ENCODE peak calls at places on chromosomes 6 and 20, in ten cellular contexts. One of them, this sample, is unnamed.

GRCh38 chr20:56769971-56770570 is 141.0 kb downstream of the TFAP2C start:
- DNase-seq in NCI-H2081: no peak
- DNase-seq in MCF 10A: no peak
- DNase-seq in iris pigment epithelial cell: no peak
- DNase-seq in BE2C: no peak
- DNase-seq in endothelial cell: no peak
- DNase-seq in COR-L47: no peak
- DNase-seq in HS-27A: no peak
- DNase-seq in activated CD8-positive, alpha-beta memory T cell treated with anti-CD3 and anti-CD28 coated beads for 4 hours: no peak
- DNase-seq in A673: no peak
- DNase-seq in this sample: no peak

GRCh38 chr6:7463785-7464184 is 74.2 kb downstream of the RIOK1 start:
- DNase-seq in NCI-H2081: no peak
- DNase-seq in MCF 10A: peak
- DNase-seq in iris pigment epithelial cell: no peak
- DNase-seq in BE2C: no peak
- DNase-seq in endothelial cell: no peak
- DNase-seq in COR-L47: no peak
- DNase-seq in HS-27A: no peak
- DNase-seq in activated CD8-positive, alpha-beta memory T cell treated with anti-CD3 and anti-CD28 coated beads for 4 hours: no peak
- DNase-seq in A673: no peak
- DNase-seq in this sample: peak

GRCh38 chr6:25777856-25778649 is 23.5 kb downstream of the SLC17A4 start:
- DNase-seq in NCI-H2081: no peak
- DNase-seq in MCF 10A: no peak
- DNase-seq in iris pigment epithelial cell: no peak
- DNase-seq in BE2C: no peak
- DNase-seq in endothelial cell: no peak
- DNase-seq in COR-L47: no peak
- DNase-seq in HS-27A: no peak
- DNase-seq in activated CD8-positive, alpha-beta memory T cell treated with anti-CD3 and anti-CD28 coated beads for 4 hours: no peak
- DNase-seq in A673: no peak
- DNase-seq in this sample: no peak

GRCh38 chr6:35777356-35778102 is 1.1 kb downstream of the CLPSL2 start:
- DNase-seq in NCI-H2081: no peak
- DNase-seq in MCF 10A: no peak
- DNase-seq in iris pigment epithelial cell: no peak
- DNase-seq in BE2C: no peak
- DNase-seq in endothelial cell: no peak
- DNase-seq in COR-L47: no peak
- DNase-seq in HS-27A: no peak
- DNase-seq in activated CD8-positive, alpha-beta memory T cell treated with anti-CD3 and anti-CD28 coated beads for 4 hours: no peak
- DNase-seq in A673: no peak
- DNase-seq in this sample: no peak

GRCh38 chr20:33362898-33363297 is 38.4 kb downstream of the CDK5RAP1 start:
- DNase-seq in NCI-H2081: no peak
- DNase-seq in MCF 10A: no peak
- DNase-seq in iris pigment epithelial cell: peak
- DNase-seq in BE2C: no peak
- DNase-seq in endothelial cell: no peak
- DNase-seq in COR-L47: no peak
- DNase-seq in HS-27A: no peak
- DNase-seq in activated CD8-positive, alpha-beta memory T cell treated with anti-CD3 and anti-CD28 coated beads for 4 hours: no peak
- DNase-seq in A673: no peak
- DNase-seq in this sample: no peak

GRCh38 chr20:14984768-14985622 is 647.6 kb upstream of the FLRT3 start:
- DNase-seq in NCI-H2081: no peak
- DNase-seq in MCF 10A: no peak
- DNase-seq in iris pigment epithelial cell: no peak
- DNase-seq in BE2C: no peak
- DNase-seq in endothelial cell: no peak
- DNase-seq in COR-L47: no peak
- DNase-seq in HS-27A: no peak
- DNase-seq in activated CD8-positive, alpha-beta memory T cell treated with anti-CD3 and anti-CD28 coated beads for 4 hours: no peak
- DNase-seq in A673: no peak
- DNase-seq in this sample: peak

GRCh38 chr6:35691027-35691824 is 2.5 kb upstream of the FKBP5 start:
- DNase-seq in NCI-H2081: no peak
- DNase-seq in MCF 10A: peak
- DNase-seq in iris pigment epithelial cell: peak
- DNase-seq in BE2C: no peak
- DNase-seq in endothelial cell: no peak
- DNase-seq in COR-L47: no peak
- DNase-seq in HS-27A: no peak
- DNase-seq in activated CD8-positive, alpha-beta memory T cell treated with anti-CD3 and anti-CD28 coated beads for 4 hours: no peak
- DNase-seq in A673: no peak
- DNase-seq in this sample: peak

GRCh38 chr6:33314515-33314942 is 651 bp upstream of the TAPBP start:
- DNase-seq in NCI-H2081: peak
- DNase-seq in MCF 10A: peak
- DNase-seq in iris pigment epithelial cell: peak
- DNase-seq in BE2C: no peak
- DNase-seq in endothelial cell: peak
- DNase-seq in COR-L47: peak
- DNase-seq in HS-27A: no peak
- DNase-seq in activated CD8-positive, alpha-beta memory T cell treated with anti-CD3 and anti-CD28 coated beads for 4 hours: peak
- DNase-seq in A673: peak
- DNase-seq in this sample: peak

GRCh38 chr20:42024653-42025052 is 406.5 kb upstream of the CHD6 start:
- DNase-seq in NCI-H2081: no peak
- DNase-seq in MCF 10A: no peak
- DNase-seq in iris pigment epithelial cell: no peak
- DNase-seq in BE2C: no peak
- DNase-seq in endothelial cell: no peak
- DNase-seq in COR-L47: no peak
- DNase-seq in HS-27A: no peak
- DNase-seq in activated CD8-positive, alpha-beta memory T cell treated with anti-CD3 and anti-CD28 coated beads for 4 hours: no peak
- DNase-seq in A673: peak
- DNase-seq in this sample: no peak

GRCh38 chr20:48760403-48760889 is 67.4 kb downstream of the PREX1 start:
- DNase-seq in NCI-H2081: no peak
- DNase-seq in MCF 10A: peak
- DNase-seq in iris pigment epithelial cell: peak
- DNase-seq in BE2C: no peak
- DNase-seq in endothelial cell: no peak
- DNase-seq in COR-L47: no peak
- DNase-seq in HS-27A: no peak
- DNase-seq in activated CD8-positive, alpha-beta memory T cell treated with anti-CD3 and anti-CD28 coated beads for 4 hours: peak
- DNase-seq in A673: no peak
- DNase-seq in this sample: no peak

GRCh38 chr6:132820629-132821381 is 6.4 kb downstream of the RPS12 start:
- DNase-seq in NCI-H2081: no peak
- DNase-seq in MCF 10A: peak
- DNase-seq in iris pigment epithelial cell: peak
- DNase-seq in BE2C: peak
- DNase-seq in endothelial cell: no peak
- DNase-seq in COR-L47: no peak
- DNase-seq in HS-27A: no peak
- DNase-seq in activated CD8-positive, alpha-beta memory T cell treated with anti-CD3 and anti-CD28 coated beads for 4 hours: no peak
- DNase-seq in A673: no peak
- DNase-seq in this sample: no peak

GRCh38 chr6:85561750-85562357 is 31.8 kb downstream of the SNX14 start:
- DNase-seq in NCI-H2081: no peak
- DNase-seq in MCF 10A: no peak
- DNase-seq in iris pigment epithelial cell: peak
- DNase-seq in BE2C: no peak
- DNase-seq in endothelial cell: no peak
- DNase-seq in COR-L47: no peak
- DNase-seq in HS-27A: no peak
- DNase-seq in activated CD8-positive, alpha-beta memory T cell treated with anti-CD3 and anti-CD28 coated beads for 4 hours: no peak
- DNase-seq in A673: no peak
- DNase-seq in this sample: no peak

GRCh38 chr6:15457903-15458530 is 204.8 kb downstream of the DTNBP1 start:
- DNase-seq in NCI-H2081: peak
- DNase-seq in MCF 10A: no peak
- DNase-seq in iris pigment epithelial cell: no peak
- DNase-seq in BE2C: peak
- DNase-seq in endothelial cell: no peak
- DNase-seq in COR-L47: peak
- DNase-seq in HS-27A: no peak
- DNase-seq in activated CD8-positive, alpha-beta memory T cell treated with anti-CD3 and anti-CD28 coated beads for 4 hours: no peak
- DNase-seq in A673: no peak
- DNase-seq in this sample: no peak

GRCh38 chr6:6105472-6106036 is 98.8 kb upstream of the NRN1 start:
- DNase-seq in NCI-H2081: no peak
- DNase-seq in MCF 10A: peak
- DNase-seq in iris pigment epithelial cell: no peak
- DNase-seq in BE2C: no peak
- DNase-seq in endothelial cell: peak
- DNase-seq in COR-L47: no peak
- DNase-seq in HS-27A: no peak
- DNase-seq in activated CD8-positive, alpha-beta memory T cell treated with anti-CD3 and anti-CD28 coated beads for 4 hours: no peak
- DNase-seq in A673: peak
- DNase-seq in this sample: no peak

This sample was measured in colonic mucosa.